ENCODE peak calls at places on chromosome 14, in four cellular contexts. One of them, this sample, is unnamed.

GRCh38 chr14:61578745-61579144 is 116.6 kb upstream of the HIF1A start:
- DNase-seq in mammary epithelial cell: no peak
- DNase-seq in amygdala: no peak
- DNase-seq in Right ventricle myocardium superior: no peak
- DNase-seq in this sample: no peak

GRCh38 chr14:35883677-35884293 is 57.6 kb downstream of the BRMS1L start:
- DNase-seq in mammary epithelial cell: no peak
- DNase-seq in amygdala: no peak
- DNase-seq in Right ventricle myocardium superior: no peak
- DNase-seq in this sample: peak

GRCh38 chr14:102692334-102692733 is 84.9 kb upstream of the TRAF3 start:
- DNase-seq in mammary epithelial cell: no peak
- DNase-seq in amygdala: no peak
- DNase-seq in Right ventricle myocardium superior: no peak
- DNase-seq in this sample: no peak

GRCh38 chr14:82159624-82160023 is 626.0 kb upstream of the SEL1L start:
- DNase-seq in mammary epithelial cell: no peak
- DNase-seq in amygdala: no peak
- DNase-seq in Right ventricle myocardium superior: no peak
- DNase-seq in this sample: no peak

GRCh38 chr14:98270201-98270600 is 1001.8 kb downstream of the BCL11B start:
- DNase-seq in mammary epithelial cell: peak
- DNase-seq in amygdala: no peak
- DNase-seq in Right ventricle myocardium superior: no peak
- DNase-seq in this sample: no peak

GRCh38 chr14:60323199-60323891 is 74.3 kb downstream of the PPM1A start:
- DNase-seq in mammary epithelial cell: no peak
- DNase-seq in amygdala: no peak
- DNase-seq in Right ventricle myocardium superior: no peak
- DNase-seq in this sample: no peak

GRCh38 chr14:85604671-85605070 is 74.7 kb downstream of the FLRT2 start:
- DNase-seq in mammary epithelial cell: no peak
- DNase-seq in amygdala: no peak
- DNase-seq in Right ventricle myocardium superior: no peak
- DNase-seq in this sample: no peak

GRCh38 chr14:56120091-56120632 is 2.0 kb downstream of the PELI2 start:
- DNase-seq in mammary epithelial cell: no peak
- DNase-seq in amygdala: no peak
- DNase-seq in Right ventricle myocardium superior: no peak
- DNase-seq in this sample: no peak

GRCh38 chr14:79278798-79279644 is 932.3 kb downstream of the DIO2 start:
- DNase-seq in mammary epithelial cell: peak
- DNase-seq in amygdala: no peak
- DNase-seq in Right ventricle myocardium superior: peak
- DNase-seq in this sample: peak

GRCh38 chr14:78130356-78130755 is 39.8 kb upstream of the NRXN3 start:
- DNase-seq in mammary epithelial cell: no peak
- DNase-seq in amygdala: no peak
- DNase-seq in Right ventricle myocardium superior: no peak
- DNase-seq in this sample: no peak

GRCh38 chr14:32525591-32525990 is 196.5 kb downstream of the AKAP6 start:
- DNase-seq in mammary epithelial cell: no peak
- DNase-seq in amygdala: no peak
- DNase-seq in Right ventricle myocardium superior: no peak
- DNase-seq in this sample: no peak

GRCh38 chr14:54570651-54571415 is 3.9 kb downstream of the SAMD4A start:
- DNase-seq in mammary epithelial cell: peak
- DNase-seq in amygdala: no peak
- DNase-seq in Right ventricle myocardium superior: no peak
- DNase-seq in this sample: no peak

GRCh38 chr14:39563361-39563760 is 131.1 kb upstream of the FBXO33 start:
- DNase-seq in mammary epithelial cell: no peak
- DNase-seq in amygdala: no peak
- DNase-seq in Right ventricle myocardium superior: no peak
- DNase-seq in this sample: no peak

GRCh38 chr14:58280954-58281787 is 17.2 kb upstream of the ARID4A start:
- DNase-seq in mammary epithelial cell: peak
- DNase-seq in amygdala: no peak
- DNase-seq in Right ventricle myocardium superior: no peak
- DNase-seq in this sample: peak

GRCh38 chr14:61051046-61051445 is 70.0 kb downstream of the SLC38A6 start:
- DNase-seq in mammary epithelial cell: no peak
- DNase-seq in amygdala: no peak
- DNase-seq in Right ventricle myocardium superior: peak
- DNase-seq in this sample: no peak

GRCh38 chr14:95564060-95564459 is 29.2 kb downstream of the GLRX5 start:
- DNase-seq in mammary epithelial cell: no peak
- DNase-seq in amygdala: no peak
- DNase-seq in Right ventricle myocardium superior: peak
- DNase-seq in this sample: no peak

GRCh38 chr14:76827696-76828301 is 1.6 kb downstream of the LRRC74A start:
- DNase-seq in mammary epithelial cell: no peak
- DNase-seq in amygdala: peak
- DNase-seq in Right ventricle myocardium superior: peak
- DNase-seq in this sample: no peak

GRCh38 chr14:61754627-61755381 is 7.4 kb upstream of the SNAPC1 start:
- DNase-seq in mammary epithelial cell: no peak
- DNase-seq in amygdala: no peak
- DNase-seq in Right ventricle myocardium superior: no peak
- DNase-seq in this sample: no peak

GRCh38 chr14:88380405-88380804 is 5.1 kb upstream of the SPATA7 start:
- DNase-seq in mammary epithelial cell: no peak
- DNase-seq in amygdala: no peak
- DNase-seq in Right ventricle myocardium superior: no peak
- DNase-seq in this sample: no peak

GRCh38 chr14:100237735-100238418 is 1.1 kb upstream of the YY1 start:
- DNase-seq in mammary epithelial cell: peak
- DNase-seq in amygdala: peak
- DNase-seq in Right ventricle myocardium superior: peak
- DNase-seq in this sample: peak

GRCh38 chr14:92930737-92931602 is 8.0 kb downstream of the CHGA start:
- DNase-seq in mammary epithelial cell: peak
- DNase-seq in amygdala: no peak
- DNase-seq in Right ventricle myocardium superior: no peak
- DNase-seq in this sample: no peak

GRCh38 chr14:89912667-89913211 is 41.8 kb downstream of the EFCAB11 start:
- DNase-seq in mammary epithelial cell: peak
- DNase-seq in amygdala: no peak
- DNase-seq in Right ventricle myocardium superior: no peak
- DNase-seq in this sample: peak

GRCh38 chr14:20652996-20653975 is 11.8 kb upstream of the OR6S1 start:
- DNase-seq in mammary epithelial cell: peak
- DNase-seq in amygdala: no peak
- DNase-seq in Right ventricle myocardium superior: no peak
- DNase-seq in this sample: no peak

GRCh38 chr14:106813477-106813823 is 1287.1 kb downstream of the TMEM121 start:
- DNase-seq in mammary epithelial cell: no peak
- DNase-seq in amygdala: no peak
- DNase-seq in Right ventricle myocardium superior: no peak
- DNase-seq in this sample: no peak

GRCh38 chr14:77059276-77059934 is 30.9 kb upstream of the IRF2BPL start:
- DNase-seq in mammary epithelial cell: peak
- DNase-seq in amygdala: peak
- DNase-seq in Right ventricle myocardium superior: no peak
- DNase-seq in this sample: peak

GRCh38 chr14:104784846-104785707 is 10.5 kb downstream of the AKT1 start:
- DNase-seq in mammary epithelial cell: no peak
- DNase-seq in amygdala: no peak
- DNase-seq in Right ventricle myocardium superior: no peak
- DNase-seq in this sample: no peak

GRCh38 chr14:98204139-98204538 is 1067.9 kb downstream of the BCL11B start:
- DNase-seq in mammary epithelial cell: no peak
- DNase-seq in amygdala: no peak
- DNase-seq in Right ventricle myocardium superior: no peak
- DNase-seq in this sample: no peak